ENCODE peak calls at places on chromosomes 3 and 15, in six cellular contexts. O is NCI-H524 treated with DMSO at 0.1 percent for 48 hours, J is HEK293T, Z is NCI-H460, N is GM10248, H is psoas muscle. R is an unnamed sample.

GRCh38 chr15:78360426-78360825 is 20.3 kb downstream of the CRABP1 start:
- DNase-seq in O (no peak), J (peak; percentile 44), Z (no peak), N (no peak), H (no peak), R (no peak)

GRCh38 chr3:41265823-41266273 is 66.5 kb downstream of the CTNNB1 start:
- DNase-seq in O (no peak), J (no peak), Z (no peak), N (no peak), H (no peak), R (no peak)

GRCh38 chr3:141291610-141292345 is 60.2 kb downstream of the PXYLP1 start:
- DNase-seq in O (no peak), J (no peak), Z (no peak), N (no peak), H (no peak), R (no peak)

GRCh38 chr3:39548282-39548681 is 80.8 kb downstream of the MOBP start:
- DNase-seq in O (no peak), J (no peak), Z (no peak), N (no peak), H (no peak), R (no peak)

GRCh38 chr3:4940985-4941384 is 38.3 kb upstream of the BHLHE40 start:
- DNase-seq in O (no peak), J (no peak), Z (no peak), N (no peak), H (no peak), R (no peak)

GRCh38 chr3:173096140-173096539 is 44.9 kb downstream of the SPATA16 start:
- DNase-seq in O (no peak), J (no peak), Z (no peak), N (no peak), H (no peak), R (no peak)

GRCh38 chr3:98732239-98733054 is 30.7 kb upstream of the ST3GAL6 start:
- DNase-seq in O (peak; percentile 57), J (peak; percentile 54), Z (no peak), N (peak; percentile 64), H (peak; percentile 68), R (peak; percentile 82)

GRCh38 chr3:102238362-102238761 is 196.5 kb upstream of the ZPLD1 start:
- DNase-seq in O (no peak), J (no peak), Z (no peak), N (no peak), H (no peak), R (no peak)

GRCh38 chr3:73024836-73025235 is 28.2 kb downstream of the PPP4R2 start:
- DNase-seq in O (no peak), J (no peak), Z (no peak), N (no peak), H (no peak), R (no peak)

GRCh38 chr15:23372284-23372683 is 17.7 kb downstream of the GOLGA8S start:
- DNase-seq in O (no peak), J (no peak), Z (no peak), N (no peak), H (no peak), R (no peak)

GRCh38 chr3:160460033-160460432 is 10.4 kb upstream of the TRIM59 start:
- DNase-seq in O (no peak), J (no peak), Z (no peak), N (no peak), H (no peak), R (no peak)

GRCh38 chr15:98648654-98649537 is 557 bp downstream of the IGF1R start:
- DNase-seq in O (no peak), J (peak; percentile 43), Z (no peak), N (peak; percentile 45), H (peak; percentile 76), R (peak; percentile 56)

GRCh38 chr15:65095011-65095746 is 18.6 kb downstream of the KBTBD13 start:
- DNase-seq in O (no peak), J (no peak), Z (no peak), N (no peak), H (no peak), R (peak; percentile 76)

GRCh38 chr3:154182322-154182922 is 61.2 kb downstream of the ARHGEF26 start:
- DNase-seq in O (peak; percentile 87), J (no peak), Z (no peak), N (no peak), H (no peak), R (no peak)

GRCh38 chr3:69236808-69237707 is 114.7 kb upstream of the LMOD3 start:
- DNase-seq in O (no peak), J (no peak), Z (no peak), N (no peak), H (no peak), R (no peak)

GRCh38 chr3:9207076-9207763 is 42.2 kb downstream of the SRGAP3 start:
- DNase-seq in O (no peak), J (no peak), Z (no peak), N (no peak), H (no peak), R (no peak)

GRCh38 chr3:160707187-160707789 is 30.3 kb downstream of the ARL14 start:
- DNase-seq in O (peak; percentile 30), J (peak; percentile 54), Z (peak; percentile 32), N (peak; percentile 21), H (no peak), R (peak; percentile 47)

GRCh38 chr3:151863611-151864010 is 9.8 kb upstream of the SUCNR1 start:
- DNase-seq in O (no peak), J (no peak), Z (no peak), N (no peak), H (no peak), R (no peak)

GRCh38 chr15:81480645-81481053 is 106.6 kb upstream of the TMC3 start:
- DNase-seq in O (peak; percentile 3), J (peak; percentile 50), Z (peak; percentile 49), N (peak; percentile 20), H (no peak), R (no peak)

GRCh38 chr15:95429345-95429744 is 901.2 kb upstream of the NR2F2 start:
- DNase-seq in O (no peak), J (no peak), Z (no peak), N (no peak), H (no peak), R (no peak)

GRCh38 chr3:88188436-88188835 is 38.7 kb downstream of the C3orf38 start:
- DNase-seq in O (no peak), J (peak; percentile 5), Z (no peak), N (no peak), H (peak; percentile 75), R (no peak)

GRCh38 chr3:49454457-49454856 is 15.6 kb upstream of the DAG1 start:
- DNase-seq in O (no peak), J (no peak), Z (no peak), N (peak; percentile 12), H (peak; percentile 65), R (no peak)

GRCh38 chr3:133475245-133476010 is 75.6 kb downstream of the BFSP2 start:
- DNase-seq in O (peak; percentile 99), J (no peak), Z (no peak), N (peak; percentile 80), H (no peak), R (peak; percentile 76)

GRCh38 chr15:76158250-76158649 is 98.5 kb downstream of the TMEM266 start:
- DNase-seq in O (no peak), J (no peak), Z (no peak), N (no peak), H (peak; percentile 16), R (no peak)

GRCh38 chr3:14687360-14687759 is 12.4 kb downstream of the C3orf20 start:
- DNase-seq in O (no peak), J (no peak), Z (no peak), N (no peak), H (no peak), R (no peak)

R was measured in right lobe of liver.